ENCODE peak calls at places on chromosomes 11 and 22, in five cellular contexts. One of them, this sample, is unnamed.

GRCh38 chr22:35633520-35633919 is 14.7 kb upstream of the APOL6 start:
- DNase-seq in left ventricle myocardium inferior: no peak
- DNase-seq in cerebellar nuclear complex: no peak
- DNase-seq in endodermal cell: no peak
- DNase-seq in NCI-H2029 treated with DMSO at 0.1 percent for 48 hours: no peak
- DNase-seq in this sample: no peak

GRCh38 chr11:65355013-65355775 is 643 bp downstream of the TIGD3 start:
- DNase-seq in cerebellar nuclear complex: no peak
- DNase-seq in endodermal cell: peak
- DNase-seq in NCI-H2029 treated with DMSO at 0.1 percent for 48 hours: peak
- DNase-seq in left ventricle myocardium inferior: peak
- DNase-seq in this sample: no peak

GRCh38 chr11:128336203-128336602 is 251.2 kb downstream of the ETS1 start:
- DNase-seq in cerebellar nuclear complex: no peak
- DNase-seq in NCI-H2029 treated with DMSO at 0.1 percent for 48 hours: no peak
- DNase-seq in left ventricle myocardium inferior: peak
- DNase-seq in endodermal cell: peak
- DNase-seq in this sample: peak

GRCh38 chr11:94731921-94732601 is 36.1 kb upstream of the AMOTL1 start:
- DNase-seq in NCI-H2029 treated with DMSO at 0.1 percent for 48 hours: no peak
- DNase-seq in cerebellar nuclear complex: no peak
- DNase-seq in left ventricle myocardium inferior: no peak
- DNase-seq in endodermal cell: no peak
- DNase-seq in this sample: no peak

GRCh38 chr11:112655386-112655785 is 305.8 kb upstream of the NCAM1 start:
- DNase-seq in cerebellar nuclear complex: no peak
- DNase-seq in left ventricle myocardium inferior: peak
- DNase-seq in NCI-H2029 treated with DMSO at 0.1 percent for 48 hours: no peak
- DNase-seq in endodermal cell: no peak
- DNase-seq in this sample: peak

GRCh38 chr22:29138556-29138955 is 65.7 kb downstream of the KREMEN1 start:
- DNase-seq in left ventricle myocardium inferior: no peak
- DNase-seq in endodermal cell: no peak
- DNase-seq in NCI-H2029 treated with DMSO at 0.1 percent for 48 hours: no peak
- DNase-seq in cerebellar nuclear complex: no peak
- DNase-seq in this sample: no peak

GRCh38 chr22:46290121-46290842 is 6.4 kb upstream of the GTSE1 start:
- DNase-seq in cerebellar nuclear complex: no peak
- DNase-seq in NCI-H2029 treated with DMSO at 0.1 percent for 48 hours: no peak
- DNase-seq in left ventricle myocardium inferior: peak
- DNase-seq in endodermal cell: no peak
- DNase-seq in this sample: no peak

GRCh38 chr11:69442012-69442806 is 39.3 kb upstream of the LINC01488 start:
- DNase-seq in left ventricle myocardium inferior: no peak
- DNase-seq in cerebellar nuclear complex: no peak
- DNase-seq in endodermal cell: peak
- DNase-seq in NCI-H2029 treated with DMSO at 0.1 percent for 48 hours: no peak
- DNase-seq in this sample: no peak

GRCh38 chr11:1529774-1530173 is 42.3 kb downstream of the DUSP8 start:
- DNase-seq in endodermal cell: no peak
- DNase-seq in left ventricle myocardium inferior: no peak
- DNase-seq in NCI-H2029 treated with DMSO at 0.1 percent for 48 hours: no peak
- DNase-seq in cerebellar nuclear complex: no peak
- DNase-seq in this sample: no peak

GRCh38 chr11:132655187-132655855 is 877.0 kb downstream of the OPCML start:
- DNase-seq in NCI-H2029 treated with DMSO at 0.1 percent for 48 hours: no peak
- DNase-seq in endodermal cell: no peak
- DNase-seq in cerebellar nuclear complex: peak
- DNase-seq in left ventricle myocardium inferior: no peak
- DNase-seq in this sample: no peak

GRCh38 chr11:20274031-20274430 is 89.5 kb upstream of the HTATIP2 start:
- DNase-seq in left ventricle myocardium inferior: no peak
- DNase-seq in NCI-H2029 treated with DMSO at 0.1 percent for 48 hours: no peak
- DNase-seq in cerebellar nuclear complex: no peak
- DNase-seq in endodermal cell: peak
- DNase-seq in this sample: no peak

GRCh38 chr11:70089631-70090030 is 11.5 kb downstream of the ANO1 start:
- DNase-seq in left ventricle myocardium inferior: no peak
- DNase-seq in cerebellar nuclear complex: no peak
- DNase-seq in endodermal cell: no peak
- DNase-seq in NCI-H2029 treated with DMSO at 0.1 percent for 48 hours: no peak
- DNase-seq in this sample: no peak

GRCh38 chr22:24953294-24954113 is 988 bp downstream of the KIAA1671 start:
- DNase-seq in NCI-H2029 treated with DMSO at 0.1 percent for 48 hours: no peak
- DNase-seq in left ventricle myocardium inferior: peak
- DNase-seq in endodermal cell: peak
- DNase-seq in cerebellar nuclear complex: no peak
- DNase-seq in this sample: no peak

GRCh38 chr22:37045958-37046357 is 5.6 kb upstream of the KCTD17 start:
- DNase-seq in NCI-H2029 treated with DMSO at 0.1 percent for 48 hours: no peak
- DNase-seq in cerebellar nuclear complex: no peak
- DNase-seq in left ventricle myocardium inferior: no peak
- DNase-seq in endodermal cell: peak
- DNase-seq in this sample: no peak

GRCh38 chr11:116138280-116138679 is 634.1 kb upstream of the CADM1 start:
- DNase-seq in endodermal cell: no peak
- DNase-seq in NCI-H2029 treated with DMSO at 0.1 percent for 48 hours: no peak
- DNase-seq in left ventricle myocardium inferior: no peak
- DNase-seq in cerebellar nuclear complex: no peak
- DNase-seq in this sample: no peak

GRCh38 chr11:3962406-3962840 is 107.0 kb downstream of the STIM1 start:
- DNase-seq in cerebellar nuclear complex: no peak
- DNase-seq in left ventricle myocardium inferior: no peak
- DNase-seq in endodermal cell: no peak
- DNase-seq in NCI-H2029 treated with DMSO at 0.1 percent for 48 hours: no peak
- DNase-seq in this sample: no peak

GRCh38 chr22:26756675-26757293 is 99.4 kb downstream of the MIAT start:
- DNase-seq in endodermal cell: peak
- DNase-seq in NCI-H2029 treated with DMSO at 0.1 percent for 48 hours: no peak
- DNase-seq in left ventricle myocardium inferior: peak
- DNase-seq in cerebellar nuclear complex: no peak
- DNase-seq in this sample: peak

GRCh38 chr22:24443668-24444067 is 16.3 kb downstream of the ADORA2A start:
- DNase-seq in cerebellar nuclear complex: no peak
- DNase-seq in left ventricle myocardium inferior: no peak
- DNase-seq in endodermal cell: peak
- DNase-seq in NCI-H2029 treated with DMSO at 0.1 percent for 48 hours: no peak
- DNase-seq in this sample: no peak

GRCh38 chr22:28009272-28009827 is 90.3 kb upstream of the PITPNB start:
- DNase-seq in cerebellar nuclear complex: peak
- DNase-seq in endodermal cell: peak
- DNase-seq in left ventricle myocardium inferior: peak
- DNase-seq in NCI-H2029 treated with DMSO at 0.1 percent for 48 hours: peak
- DNase-seq in this sample: peak

GRCh38 chr22:36385491-36386350 is 2.0 kb downstream of the MYH9 start:
- DNase-seq in endodermal cell: no peak
- DNase-seq in left ventricle myocardium inferior: peak
- DNase-seq in NCI-H2029 treated with DMSO at 0.1 percent for 48 hours: peak
- DNase-seq in cerebellar nuclear complex: no peak
- DNase-seq in this sample: no peak

GRCh38 chr22:20992056-20992442 is 9.9 kb downstream of the THAP7 start:
- DNase-seq in endodermal cell: no peak
- DNase-seq in left ventricle myocardium inferior: no peak
- DNase-seq in cerebellar nuclear complex: no peak
- DNase-seq in NCI-H2029 treated with DMSO at 0.1 percent for 48 hours: no peak
- DNase-seq in this sample: no peak

GRCh38 chr11:20097319-20098221 is 62.7 kb downstream of the DBX1 start:
- DNase-seq in left ventricle myocardium inferior: no peak
- DNase-seq in cerebellar nuclear complex: no peak
- DNase-seq in endodermal cell: no peak
- DNase-seq in NCI-H2029 treated with DMSO at 0.1 percent for 48 hours: peak
- DNase-seq in this sample: no peak

GRCh38 chr11:2077061-2077802 is 62.0 kb downstream of the IGF2 start:
- DNase-seq in NCI-H2029 treated with DMSO at 0.1 percent for 48 hours: no peak
- DNase-seq in endodermal cell: no peak
- DNase-seq in cerebellar nuclear complex: no peak
- DNase-seq in left ventricle myocardium inferior: no peak
- DNase-seq in this sample: no peak

GRCh38 chr11:121163658-121164308 is 62.7 kb downstream of the TECTA start:
- DNase-seq in endodermal cell: no peak
- DNase-seq in NCI-H2029 treated with DMSO at 0.1 percent for 48 hours: no peak
- DNase-seq in left ventricle myocardium inferior: no peak
- DNase-seq in cerebellar nuclear complex: no peak
- DNase-seq in this sample: no peak

GRCh38 chr11:130633466-130633865 is 185.0 kb downstream of the ADAMTS15 start:
- DNase-seq in NCI-H2029 treated with DMSO at 0.1 percent for 48 hours: no peak
- DNase-seq in cerebellar nuclear complex: no peak
- DNase-seq in endodermal cell: no peak
- DNase-seq in left ventricle myocardium inferior: no peak
- DNase-seq in this sample: no peak